ENCODE peak calls at places on chromosomes 1 and 21, in four cellular contexts. X is spleen, E is tibial artery, L is IMR-90. A is an unnamed sample. For H3K27me3, the result is how much of the 10 kb centered on the place peaks cover.

GRCh38 chr1:245079021-245079609 is 75.7 kb upstream of the KIF26B start:
- DNase-seq in L (peak), X (no peak), E (no peak), A (peak)

GRCh38 chr1:153506386-153506785 is 29.4 kb downstream of the S100A6 start:
- DNase-seq in L (no peak), E (no peak), X (no peak), A (no peak)

GRCh38 chr1:18464665-18465050 is 16.1 kb upstream of the KLHDC7A start:
- DNase-seq in L (no peak), E (no peak), X (peak), A (no peak)

GRCh38 chr1:185704181-185704580 is 30.0 kb upstream of the HMCN1 start:
- DNase-seq in E (no peak), L (no peak), X (no peak), A (no peak)

GRCh38 chr1:155744711-155745283 is 55.9 kb downstream of the DAP3 start:
- DNase-seq in X (no peak), L (no peak), E (no peak), A (no peak)

GRCh38 chr1:70462611-70463010 is 51.5 kb downstream of the CTH start:
- DNase-seq in L (no peak), E (no peak), X (no peak), A (no peak)

GRCh38 chr21:45448810-45449657 is 44.1 kb downstream of the COL18A1 start:
- DNase-seq in X (peak), E (no peak), L (no peak), A (no peak)

GRCh38 chr21:37006521-37007291 is at the start of gene RIPPLY3:
- DNase-seq in L (no peak), X (no peak), E (no peak), A (peak)

GRCh38 chr1:100883963-100884362 is 10.7 kb downstream of the EXTL2 start:
- DNase-seq in E (no peak), X (no peak), L (peak), A (no peak)

GRCh38 chr21:36135391-36136094 is 664 bp downstream of the CBR3 start:
- DNase-seq in L (peak), X (peak), E (peak), A (peak)

GRCh38 chr1:110872745-110873435 is at the start of gene CD53:
- DNase-seq in L (no peak), X (no peak), E (peak), A (no peak)

GRCh38 chr1:241591317-241591716 is 48.9 kb downstream of the CHML start:
- DNase-seq in X (no peak), E (no peak), L (peak), A (no peak)

GRCh38 chr1:85334962-85335361 is 58.5 kb upstream of the BCL10 start:
- DNase-seq in E (no peak), X (no peak), L (peak), A (no peak)

DNA sequence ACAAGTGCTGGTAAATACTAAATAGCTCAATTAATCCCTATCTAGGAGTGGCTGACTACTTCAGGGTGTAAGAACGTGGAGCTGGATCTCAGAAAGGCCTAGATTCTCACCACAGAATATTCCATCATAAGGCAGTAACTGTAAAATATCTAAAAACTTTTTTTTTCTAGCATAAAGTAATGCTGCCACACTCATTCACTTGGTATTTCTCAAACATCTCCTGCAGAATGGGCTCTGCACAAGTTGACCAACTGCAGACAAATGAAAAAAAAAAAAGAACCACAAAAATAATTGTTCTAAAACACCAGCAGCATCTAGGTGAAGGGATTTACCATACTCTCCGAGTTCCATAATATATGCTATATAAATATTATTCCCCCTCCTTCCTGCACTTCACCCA is 9.0 kb downstream of the VSIG8 start:
- DNase-seq in E (no peak), L (peak), X (no peak), A (no peak)
- H3K27me3 ChIP-seq in E (under half), L (under half), X (under half), A (under half)

GRCh38 chr1:8004113-8004802 is 21.9 kb downstream of the ERRFI1 start:
- DNase-seq in L (no peak), E (no peak), X (no peak), A (peak)

GRCh38 chr1:8006037-8006963 is 19.8 kb downstream of the ERRFI1 start:
- DNase-seq in E (no peak), X (no peak), L (no peak), A (no peak)

GRCh38 chr1:8002329-8003320 is 23.5 kb downstream of the ERRFI1 start:
- DNase-seq in E (no peak), X (no peak), L (no peak), A (no peak)

GRCh38 chr1:8003431-8004112 is 22.5 kb downstream of the ERRFI1 start:
- DNase-seq in E (no peak), L (no peak), X (no peak), A (no peak)

GRCh38 chr1:8004803-8005573 is 21.1 kb downstream of the ERRFI1 start:
- DNase-seq in X (no peak), L (peak), E (peak), A (peak)
- TF ChIP-seq CTCF in X (no peak), L (no peak), E (no peak), A (no peak)

GRCh38 chr1:3292868-3293562 is 161.4 kb upstream of the ARHGEF16 start:
- DNase-seq in X (no peak), E (no peak), L (no peak), A (no peak)

GRCh38 chr1:3290915-3291314 is 163.6 kb upstream of the ARHGEF16 start:
- DNase-seq in L (no peak), E (no peak), X (no peak), A (no peak)

GRCh38 chr1:3289502-3289901 is 165.0 kb upstream of the ARHGEF16 start:
- DNase-seq in L (no peak), X (no peak), E (no peak), A (no peak)

GRCh38 chr1:3292051-3292722 is 162.3 kb upstream of the ARHGEF16 start:
- DNase-seq in L (no peak), X (no peak), E (no peak), A (no peak)

GRCh38 chr1:3290438-3290837 is 164.0 kb upstream of the ARHGEF16 start:
- DNase-seq in X (no peak), E (no peak), L (no peak), A (no peak)
- H3K27me3 ChIP-seq in X (under half), E (under half), L (under half), A (under half)

DNA sequence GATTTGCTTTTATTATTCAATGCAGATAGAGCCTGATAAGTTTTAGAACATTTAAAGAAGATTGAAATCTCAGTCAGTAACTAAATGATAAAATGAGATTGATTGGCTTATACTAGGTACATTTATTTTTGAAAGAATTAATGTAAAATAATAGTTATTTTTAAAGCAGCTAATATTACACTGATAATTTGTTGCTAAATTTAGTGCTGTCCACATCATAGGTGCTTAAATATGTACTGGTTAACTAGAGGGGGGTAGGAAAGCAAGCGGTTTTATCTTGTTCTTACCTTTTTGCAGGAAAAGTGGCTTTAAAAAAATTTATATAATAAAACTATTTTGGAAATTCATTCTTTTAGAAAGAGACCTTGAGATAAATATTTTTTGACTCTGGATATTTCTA is 40.4 kb upstream of the RWDD3 start:
- DNase-seq in X (no peak), L (no peak), E (no peak), A (no peak)
- TF ChIP-seq CTCF in X (no peak), L (no peak), E (no peak), A (no peak)

GRCh38 chr1:19668893-19669292 is 4.2 kb downstream of the HTR6 start:
- DNase-seq in L (no peak), X (no peak), E (no peak), A (no peak)
- H3K27me3 ChIP-seq in L (half or more), X (half or more), E (half or more), A (half or more)

GRCh38 chr1:33257759-33258712 is 1.7 kb downstream of the ZNF362 start:
- DNase-seq in X (no peak), L (peak), E (no peak), A (no peak)
- TF ChIP-seq CTCF in X (no peak), L (no peak), E (no peak), A (no peak)

GRCh38 chr1:175893192-175893591 is 149.8 kb upstream of the TNR start:
- DNase-seq in E (no peak), L (peak), X (no peak), A (peak)
- H3K27me3 ChIP-seq in E (under half), L (under half), X (under half), A (under half)

A was measured in cardiac muscle cell.